ENCODE peak calls at places on chromosomes 3 and 15, in six cellular contexts. Q is pancreas, S is fibroblast of lung, C is gastrocnemius medialis, H is HepG2, N is sigmoid colon. L is an unnamed sample.

GRCh38 chr3:242986-243706 is 46.6 kb downstream of the CHL1 start:
- DNase-seq in H (no peak), Q (no peak), S (peak; percentile 98), C (no peak), N (no peak), L (no peak)

GRCh38 chr3:146247906-146248305 is 3.0 kb downstream of the PLSCR4 start:
- DNase-seq in S (peak; percentile 53), H (no peak), C (no peak), N (no peak), Q (no peak), L (no peak)

GRCh38 chr15:43206054-43206453 is 14.8 kb downstream of the EPB42 start:
- DNase-seq in C (no peak), S (no peak), H (no peak), N (no peak), Q (no peak), L (no peak)

GRCh38 chr3:172692751-172693310 is 18.0 kb downstream of the NCEH1 start:
- DNase-seq in C (no peak), S (no peak), Q (no peak), N (no peak), H (no peak), L (no peak)

GRCh38 chr15:90981681-90982080 is 12.7 kb downstream of the PRC1 start:
- DNase-seq in N (no peak), S (no peak), Q (no peak), C (no peak), H (no peak), L (no peak)

GRCh38 chr3:138065939-138066338 is 49.5 kb downstream of the DZIP1L start:
- DNase-seq in N (no peak), H (no peak), Q (no peak), S (no peak), C (no peak), L (no peak)

GRCh38 chr3:196012481-196012880 is 69.4 kb downstream of the TFRC start:
- DNase-seq in H (no peak), N (no peak), C (no peak), S (no peak), Q (no peak), L (no peak)

GRCh38 chr3:152353578-152353977 is 84.8 kb downstream of the MBNL1 start:
- DNase-seq in H (no peak), N (no peak), C (no peak), S (no peak), Q (no peak), L (no peak)

GRCh38 chr15:91168457-91168856 is 68.4 kb downstream of the SV2B start:
- DNase-seq in S (no peak), H (no peak), N (no peak), Q (no peak), C (no peak), L (no peak)

GRCh38 chr15:53880353-53880752 is 97.9 kb upstream of the UNC13C start:
- DNase-seq in S (no peak), H (no peak), C (no peak), N (no peak), Q (no peak), L (no peak)

GRCh38 chr3:121998030-121998580 is 23.9 kb downstream of the ILDR1 start:
- DNase-seq in C (no peak), N (no peak), H (no peak), S (peak; percentile 18), Q (no peak), L (no peak)

GRCh38 chr3:54861248-54862067 is 66.4 kb downstream of the LRTM1 start:
- DNase-seq in S (no peak), C (peak; percentile 25), N (no peak), H (no peak), Q (no peak), L (peak; percentile 20)

GRCh38 chr15:44656241-44656640 is 7.2 kb downstream of the SPG11 start:
- DNase-seq in H (no peak), S (no peak), C (no peak), Q (no peak), N (no peak), L (no peak)

GRCh38 chr15:44657378-44657777 is 6.1 kb downstream of the SPG11 start:
- DNase-seq in C (no peak), N (no peak), Q (no peak), H (no peak), S (no peak), L (no peak)

GRCh38 chr15:44662478-44663409 is 718 bp downstream of the SPG11 start:
- DNase-seq in N (peak; percentile 84), C (peak; percentile 70), S (peak; percentile 64), H (peak; percentile 61), Q (peak; percentile 79), L (peak; percentile 54)

GRCh38 chr15:44656913-44657312 is 6.5 kb downstream of the SPG11 start:
- DNase-seq in N (no peak), Q (no peak), S (no peak), C (no peak), H (no peak), L (no peak)

GRCh38 chr15:44659041-44659440 is 4.4 kb downstream of the SPG11 start:
- DNase-seq in S (no peak), C (no peak), N (no peak), Q (no peak), H (no peak), L (no peak)
- H3K4me3 ChIP-seq in S (no peak overlapping the region), C (no peak overlapping the region), N (no peak overlapping the region), Q (no peak overlapping the region), H (no peak overlapping the region), L (no peak overlapping the region)

GRCh38 chr3:179811321-179812095 is 158.7 kb downstream of the USP13 start:
- DNase-seq in S (peak; percentile 89), N (no peak), H (peak; percentile 46), C (no peak), Q (no peak), L (no peak)
- TF ChIP-seq CTCF in S (peak; percentile 80), N (no peak), H (peak; percentile 80), C (peak; percentile 25), Q (peak; percentile 36), L (peak; percentile 67)

GRCh38 chr3:45124956-45125355 is 21.2 kb downstream of the CDCP1 start:
- DNase-seq in N (no peak), C (no peak), S (no peak), Q (no peak), H (no peak), L (no peak)

GRCh38 chr3:45125550-45126026 is 20.6 kb downstream of the CDCP1 start:
- DNase-seq in H (no peak), N (no peak), S (no peak), Q (no peak), C (peak; percentile 91), L (no peak)

GRCh38 chr3:45127130-45127822 is 18.9 kb downstream of the CDCP1 start:
- DNase-seq in N (no peak), S (no peak), H (no peak), Q (no peak), C (no peak), L (no peak)

GRCh38 chr3:45124379-45124778 is 21.8 kb downstream of the CDCP1 start:
- DNase-seq in H (no peak), S (peak; percentile 83), Q (no peak), N (no peak), C (peak; percentile 90), L (no peak)

GRCh38 chr3:45126730-45127129 is 19.4 kb downstream of the CDCP1 start:
- DNase-seq in C (no peak), N (no peak), Q (no peak), S (no peak), H (no peak), L (no peak)
- H3K4me1 ChIP-seq in C (peaks cover 62% of the 10 kb centered on the region), N (no peaks in the 10 kb centered on the region), Q (no peaks in the 10 kb centered on the region), S (peaks cover 37% of the 10 kb centered on the region), H (peaks cover 8% of the 10 kb centered on the region), L (peaks cover 39% of the 10 kb centered on the region)

GRCh38 chr15:40696228-40696627 is 1.3 kb downstream of the RAD51 start:
- DNase-seq in H (no peak), S (no peak), C (no peak), Q (no peak), N (no peak), L (no peak)
- H3K4me3 ChIP-seq in H (peak overlapping the region; percentile 100), S (peak overlapping the region; percentile 99), C (no peak overlapping the region), Q (no peak overlapping the region), N (no peak overlapping the region), L (no peak overlapping the region)

GRCh38 chr3:16884748-16885587 is at the start of gene PLCL2:
- DNase-seq in H (no peak), S (peak; percentile 38), N (peak; percentile 74), C (no peak), Q (peak; percentile 81), L (peak; percentile 54)
- TF ChIP-seq CTCF in H (no peak), S (no peak), N (no peak), C (no peak), Q (no peak), L (no peak)

DNA sequence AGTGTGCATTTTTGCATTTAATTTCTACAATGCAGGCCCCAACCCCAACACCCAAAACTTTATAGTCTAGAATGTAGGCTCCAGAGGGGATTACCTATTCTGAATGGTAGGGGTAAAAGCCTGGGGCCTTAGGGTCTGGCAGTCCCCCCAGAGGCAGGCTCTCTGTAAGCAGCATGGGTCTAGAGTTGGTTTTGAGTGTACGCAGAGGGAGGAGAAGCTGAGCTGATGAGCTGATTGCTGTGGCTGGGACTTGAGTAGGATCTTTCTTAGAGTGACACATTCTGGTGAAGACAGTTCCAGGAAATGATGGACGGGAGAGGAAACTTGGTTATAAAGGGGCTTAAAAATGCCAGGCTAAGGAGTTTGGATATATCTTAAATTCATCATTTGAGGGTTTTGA is 2.1 kb downstream of the LPP start:
- DNase-seq in Q (no peak), S (no peak), C (no peak), N (no peak), H (no peak), L (no peak)
- H3K4me1 ChIP-seq in Q (peaks cover 17% of the 10 kb centered on the region), S (peaks cover 14% of the 10 kb centered on the region), C (peaks cover 65% of the 10 kb centered on the region), N (no peaks in the 10 kb centered on the region), H (peaks cover 82% of the 10 kb centered on the region), L (peaks cover 95% of the 10 kb centered on the region)

GRCh38 chr3:49500408-49501257 is 30.6 kb downstream of the DAG1 start:
- DNase-seq in N (peak; percentile 89), Q (no peak), S (peak; percentile 98), C (peak; percentile 93), H (peak; percentile 89), L (peak; percentile 40)
- H3K4me3 ChIP-seq in N (no peak overlapping the region), Q (no peak overlapping the region), S (no peak overlapping the region), C (peak overlapping the region; percentile 17), H (peak overlapping the region; percentile 18), L (peak overlapping the region; percentile 23)